ENCODE peak calls at places on chromosomes 7 and 10, in six cellular contexts. A is body of pancreas, G is prostate gland, H is fibroblast of pulmonary artery, Y is pancreas, F is ovary. T is an unnamed sample.

GRCh38 chr7:322111-322671 is 32.2 kb downstream of the FOXL3 start:
- DNase-seq in A (peak), G (peak), H (peak), Y (peak), F (peak), T (peak)

GRCh38 chr10:86023336-86023735 is 343.3 kb downstream of the GRID1 start:
- DNase-seq in A (no peak), G (no peak), H (no peak), Y (no peak), F (no peak), T (no peak)

GRCh38 chr7:152313879-152314604 is 121.8 kb downstream of the KMT2C start:
- DNase-seq in A (peak), G (peak), H (peak), Y (no peak), F (no peak), T (peak)

GRCh38 chr10:53403688-53404087 is 631.1 kb upstream of the MBL2 start:
- DNase-seq in A (peak), G (peak), H (peak), Y (peak), F (no peak), T (peak)

GRCh38 chr7:78134256-78134655 is 335.7 kb downstream of the PHTF2 start:
- DNase-seq in A (peak), G (no peak), H (peak), Y (no peak), F (no peak), T (peak)

GRCh38 chr10:100000109-100000502 is 9.6 kb downstream of the DNMBP start:
- DNase-seq in A (no peak), G (no peak), H (no peak), Y (no peak), F (no peak), T (no peak)

GRCh38 chr10:61993676-61994401 is 92.3 kb downstream of the ARID5B start:
- DNase-seq in A (no peak), G (no peak), H (peak), Y (no peak), F (no peak), T (peak)

GRCh38 chr7:125112741-125113309 is 183.2 kb upstream of the POT1 start:
- DNase-seq in A (no peak), G (no peak), H (peak), Y (no peak), F (no peak), T (peak)

GRCh38 chr7:26151096-26151495 is 902 bp upstream of the NFE2L3 start:
- DNase-seq in A (no peak), G (no peak), H (no peak), Y (no peak), F (no peak), T (no peak)

GRCh38 chr10:121886997-121887622 is 40.7 kb downstream of the ATE1 start:
- DNase-seq in A (peak), G (peak), H (peak), Y (no peak), F (peak), T (peak)

GRCh38 chr7:414681-415560 is 104.7 kb downstream of the PDGFA start:
- DNase-seq in A (no peak), G (no peak), H (no peak), Y (peak), F (no peak), T (no peak)

GRCh38 chr7:20260219-20260618 is 43.0 kb upstream of the MACC1 start:
- DNase-seq in A (no peak), G (peak), H (peak), Y (no peak), F (no peak), T (peak)

GRCh38 chr7:31192996-31193395 is 140.9 kb downstream of the ADCYAP1R1 start:
- DNase-seq in A (peak), G (peak), H (peak), Y (peak), F (peak), T (peak)

GRCh38 chr10:117342638-117343037 is 32.6 kb downstream of the PDZD8 start:
- DNase-seq in A (no peak), G (no peak), H (peak), Y (no peak), F (no peak), T (peak)

GRCh38 chr7:6614941-6615737 is at the start of gene ZNF853:
- DNase-seq in A (no peak), G (no peak), H (no peak), Y (peak), F (peak), T (no peak)

GRCh38 chr7:41774966-41775365 is 72.1 kb upstream of the INHBA start:
- DNase-seq in A (no peak), G (no peak), H (no peak), Y (no peak), F (no peak), T (no peak)

GRCh38 chr7:8190121-8190895 is 71.7 kb downstream of the ICA1 start:
- DNase-seq in A (peak), G (peak), H (peak), Y (no peak), F (peak), T (peak)

GRCh38 chr7:45687721-45688120 is 113.6 kb downstream of the ADCY1 start:
- DNase-seq in A (no peak), G (no peak), H (no peak), Y (no peak), F (no peak), T (no peak)

GRCh38 chr10:51244739-51245138 is 170.5 kb downstream of the PRKG1 start:
- DNase-seq in A (no peak), G (no peak), H (peak), Y (no peak), F (no peak), T (peak)

GRCh38 chr7:17638727-17639126 is 301.6 kb downstream of the SNX13 start:
- DNase-seq in A (no peak), G (peak), H (peak), Y (no peak), F (no peak), T (peak)

GRCh38 chr7:610531-611280 is 91.1 kb upstream of the PDGFA start:
- DNase-seq in A (no peak), G (no peak), H (peak), Y (no peak), F (peak), T (peak)

GRCh38 chr7:89029864-89030263 is 234.3 kb upstream of the TEX47 start:
- DNase-seq in A (no peak), G (no peak), H (no peak), Y (no peak), F (no peak), T (peak)

GRCh38 chr10:95447733-95448132 is 113.4 kb downstream of the SORBS1 start:
- DNase-seq in A (peak), G (no peak), H (peak), Y (no peak), F (peak), T (peak)

GRCh38 chr7:73700070-73700423 is 16.6 kb downstream of the BUD23 start:
- DNase-seq in A (no peak), G (no peak), H (no peak), Y (peak), F (no peak), T (no peak)

GRCh38 chr10:72277996-72278667 is 4.4 kb downstream of the DDIT4 start:
- DNase-seq in A (no peak), G (no peak), H (peak), Y (no peak), F (no peak), T (peak)

GRCh38 chr10:49614242-49615198 is 683 bp downstream of the CHAT start:
- DNase-seq in A (no peak), G (no peak), H (no peak), Y (peak), F (no peak), T (no peak)

GRCh38 chr7:27965650-27966049 is 214.9 kb downstream of the JAZF1 start:
- DNase-seq in A (no peak), G (no peak), H (no peak), Y (no peak), F (no peak), T (no peak)

GRCh38 chr10:95363303-95363912 is 72.6 kb upstream of the PDLIM1 start:
- DNase-seq in A (peak), G (peak), H (peak), Y (no peak), F (no peak), T (peak)

GRCh38 chr10:131310054-131310903 is 1.2 kb downstream of the TCERG1L start:
- DNase-seq in A (no peak), G (no peak), H (no peak), Y (no peak), F (no peak), T (peak)

GRCh38 chr10:124523301-124523871 is 61.8 kb downstream of the LHPP start:
- DNase-seq in A (peak), G (no peak), H (peak), Y (peak), F (no peak), T (peak)

GRCh38 chr7:40579401-40579800 is 444.6 kb downstream of the SUGCT start:
- DNase-seq in A (no peak), G (no peak), H (peak), Y (no peak), F (no peak), T (peak)

GRCh38 chr7:16066805-16067459 is 354.4 kb downstream of the CRPPA start:
- DNase-seq in A (no peak), G (no peak), H (no peak), Y (no peak), F (no peak), T (peak)
- H3K4me3 ChIP-seq in A (no peak), G (no peak), H (no peak), Y (no peak), F (no peak), T (no peak)

GRCh38 chr7:82288769-82289535 is 154.6 kb downstream of the CACNA2D1 start:
- DNase-seq in A (no peak), G (no peak), H (peak), Y (no peak), F (no peak), T (peak)

GRCh38 chr7:82284936-82285519 is 158.5 kb downstream of the CACNA2D1 start:
- DNase-seq in A (no peak), G (no peak), H (no peak), Y (no peak), F (no peak), T (no peak)

GRCh38 chr7:82291931-82292330 is 151.6 kb downstream of the CACNA2D1 start:
- DNase-seq in A (no peak), G (no peak), H (no peak), Y (no peak), F (no peak), T (no peak)

GRCh38 chr7:82289889-82290288 is 153.7 kb downstream of the CACNA2D1 start:
- DNase-seq in A (no peak), G (no peak), H (no peak), Y (no peak), F (no peak), T (no peak)

GRCh38 chr7:82286096-82286841 is 157.3 kb downstream of the CACNA2D1 start:
- DNase-seq in A (no peak), G (no peak), H (no peak), Y (no peak), F (no peak), T (peak)
- H3K4me3 ChIP-seq in A (no peak), G (no peak), H (no peak), Y (no peak), F (no peak), T (no peak)

DNA sequence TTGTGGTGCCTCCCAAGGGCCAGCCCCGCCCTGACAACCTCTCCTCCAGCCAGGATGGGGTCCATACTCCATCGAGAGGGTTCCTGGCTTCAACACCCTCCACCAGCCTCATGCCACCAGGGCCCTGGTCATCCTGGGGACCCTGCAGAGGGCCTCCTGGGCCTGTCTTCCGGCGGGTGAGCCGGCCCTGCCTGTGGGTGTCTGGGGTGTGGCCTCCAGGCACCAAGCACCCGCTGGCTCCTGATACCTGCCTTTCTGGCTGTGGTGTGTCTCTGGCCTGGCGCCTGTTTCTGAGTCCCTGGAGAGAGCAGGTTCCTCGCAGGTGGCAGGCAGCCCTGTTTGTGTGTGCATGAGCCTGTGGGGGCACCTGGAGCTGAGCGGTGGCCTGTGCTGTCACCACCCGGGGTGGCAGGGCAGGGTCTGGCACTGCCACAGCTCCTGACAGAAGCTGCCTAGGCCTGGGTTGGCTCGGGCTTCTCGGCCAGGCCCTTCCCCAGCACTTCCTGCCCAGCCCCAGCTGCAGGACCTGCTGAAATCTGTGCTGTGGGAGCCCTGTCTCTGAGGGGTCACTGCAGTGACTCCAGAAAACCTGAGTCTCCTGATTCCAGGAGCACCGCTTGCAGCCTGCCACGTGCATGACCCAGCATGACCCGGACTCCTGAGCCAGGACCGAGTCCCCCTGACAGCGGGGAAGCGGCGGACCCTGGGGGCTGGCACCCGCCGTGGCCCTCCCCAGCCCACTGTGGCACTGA is 18.4 kb downstream of the ADAM8 start:
- DNase-seq in A (peak), G (peak), H (no peak), Y (peak), F (no peak), T (no peak)
- H3K4me3 ChIP-seq in A (no peak), G (no peak), H (no peak), Y (peak), F (no peak), T (no peak)

GRCh38 chr7:50815138-50815537 is 32.4 kb upstream of the GRB10 start:
- DNase-seq in A (no peak), G (no peak), H (no peak), Y (no peak), F (no peak), T (no peak)

GRCh38 chr7:50814166-50814565 is 31.5 kb upstream of the GRB10 start:
- DNase-seq in A (no peak), G (no peak), H (no peak), Y (no peak), F (no peak), T (no peak)

GRCh38 chr7:50812109-50812508 is 29.4 kb upstream of the GRB10 start:
- DNase-seq in A (no peak), G (no peak), H (no peak), Y (no peak), F (no peak), T (no peak)

GRCh38 chr7:50808282-50808888 is 25.7 kb upstream of the GRB10 start:
- DNase-seq in A (no peak), G (no peak), H (no peak), Y (no peak), F (no peak), T (no peak)

DNA sequence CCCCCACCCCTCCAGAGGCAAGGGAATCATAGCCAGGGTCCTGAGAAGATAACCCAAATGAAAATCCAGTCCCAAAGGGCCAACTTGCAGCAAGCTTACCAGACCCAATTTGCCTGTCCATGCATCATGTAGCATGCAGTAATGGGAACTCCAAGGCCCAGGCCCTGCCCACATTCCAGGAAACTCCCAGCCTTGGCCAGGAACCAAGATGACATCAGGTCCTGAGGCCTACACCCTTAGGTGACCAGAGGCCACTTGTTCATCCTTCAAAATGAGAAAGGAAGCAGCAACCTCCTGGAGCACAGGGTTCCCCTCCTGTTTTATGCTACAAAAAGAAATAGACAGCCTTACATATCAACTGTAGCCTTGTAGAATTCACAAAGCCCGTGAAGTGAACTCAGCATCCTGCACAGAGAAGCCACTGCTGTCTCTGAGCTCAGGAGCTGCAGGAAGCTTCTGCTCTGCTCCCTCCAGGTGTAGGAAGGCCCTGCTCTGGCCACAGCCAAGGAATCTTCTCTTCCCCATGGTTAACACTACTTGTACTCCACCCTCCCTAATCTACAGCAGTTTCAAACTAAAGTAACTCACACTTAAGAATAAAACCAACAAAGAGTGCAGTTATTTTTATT is 30.3 kb upstream of the GRB10 start:
- DNase-seq in A (peak), G (no peak), H (peak), Y (peak), F (peak), T (peak)
- H3K4me3 ChIP-seq in A (no peak), G (no peak), H (no peak), Y (no peak), F (no peak), T (no peak)

DNA sequence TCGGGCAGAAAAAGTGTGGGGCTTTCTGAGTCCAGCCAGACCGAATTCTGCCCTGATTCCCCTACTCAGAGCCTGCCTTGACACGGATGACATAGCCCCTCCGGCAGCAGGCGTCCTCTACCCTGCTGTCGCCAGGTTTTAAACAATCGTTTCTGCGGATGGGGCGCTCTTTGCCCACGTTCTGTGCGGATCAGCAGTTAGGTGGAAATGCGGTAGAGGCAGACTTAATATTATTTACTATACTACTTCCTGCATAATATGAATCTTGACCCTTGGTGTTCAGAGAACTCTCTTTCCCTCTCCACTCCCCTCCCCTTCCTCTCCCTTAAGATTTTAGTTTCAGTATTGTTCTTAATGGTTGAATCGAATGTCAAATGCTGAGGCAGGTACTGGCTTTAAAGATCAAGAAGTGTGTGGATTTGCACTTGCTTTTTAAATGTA is 2.4 kb downstream of the GATA3 start:
- DNase-seq in A (no peak), G (no peak), H (no peak), Y (no peak), F (no peak), T (no peak)
- H3K4me3 ChIP-seq in A (no peak), G (peak), H (peak), Y (no peak), F (no peak), T (no peak)